ENCODE peak calls at places on chromosome 14, in ten cellular contexts. R is IMR-90, U is sigmoid colon, E is endodermal cell, V is HepG2, C is kidney, W is osteoblast, D is GM06990, L is cardiac muscle cell, I is WTC11. O is an unnamed sample.

GRCh38 chr14:54470701-54471100 is 18.1 kb downstream of the GMFB start:
- DNase-seq in L (no peak), V (no peak), R (no peak), W (no peak), D (no peak), C (no peak), E (no peak), I (no peak), U (no peak), O (no peak)

GRCh38 chr14:67567654-67568053 is 32.4 kb downstream of the PIGH start:
- DNase-seq in L (no peak), E (no peak), I (no peak), D (no peak), U (peak; percentile 39), V (no peak), W (no peak), R (no peak), C (no peak), O (no peak)

GRCh38 chr14:82621881-82622450 is 1088.3 kb upstream of the SEL1L start:
- DNase-seq in R (no peak), W (no peak), V (no peak), I (peak; percentile 55), L (no peak), E (peak; percentile 60), U (peak; percentile 22), D (no peak), C (no peak), O (no peak)

GRCh38 chr14:100988011-100988410 is 84.5 kb upstream of the RTL1 start:
- DNase-seq in E (no peak), V (no peak), W (no peak), R (peak; percentile 43), U (no peak), L (no peak), I (no peak), C (no peak), D (no peak), O (no peak)

GRCh38 chr14:67941456-67942018 is 122.0 kb downstream of the RAD51B start:
- DNase-seq in E (no peak), L (peak; percentile 9), W (no peak), D (no peak), V (peak; percentile 26), U (no peak), C (no peak), I (no peak), R (peak; percentile 38), O (peak; percentile 2)

GRCh38 chr14:68015356-68016242 is 196.0 kb downstream of the RAD51B start:
- DNase-seq in E (no peak), U (no peak), C (no peak), W (no peak), L (no peak), D (no peak), I (no peak), V (no peak), R (peak; percentile 40), O (no peak)

GRCh38 chr14:26531894-26532293 is 65.9 kb downstream of the NOVA1 start:
- DNase-seq in W (no peak), E (no peak), U (no peak), R (peak; percentile 81), L (no peak), V (peak; percentile 13), I (no peak), D (no peak), C (no peak), O (no peak)

GRCh38 chr14:69288001-69288771 is 28.2 kb downstream of the GALNT16 start:
- DNase-seq in E (peak; percentile 58), V (peak; percentile 23), U (peak; percentile 89), I (no peak), W (no peak), C (peak; percentile 79), D (no peak), R (peak; percentile 42), L (peak; percentile 35), O (peak; percentile 16)

GRCh38 chr14:77691259-77691658 is 16.6 kb downstream of the ALKBH1 start:
- DNase-seq in D (no peak), W (no peak), L (no peak), C (no peak), E (no peak), U (no peak), V (no peak), R (no peak), I (no peak), O (no peak)

GRCh38 chr14:94971750-94972149 is 185.6 kb downstream of the DICER1 start:
- DNase-seq in E (no peak), D (no peak), L (no peak), W (no peak), I (no peak), C (no peak), R (no peak), U (peak; percentile 91), V (no peak), O (no peak)

GRCh38 chr14:102525213-102526143 is 15.9 kb upstream of the ANKRD9 start:
- DNase-seq in I (no peak), W (peak; percentile 79), D (no peak), E (no peak), C (peak; percentile 79), R (peak; percentile 59), L (no peak), U (no peak), V (peak; percentile 55), O (no peak)

GRCh38 chr14:76117789-76118188 is 33.9 kb upstream of the GPATCH2L start:
- DNase-seq in L (no peak), C (no peak), D (no peak), V (no peak), U (no peak), R (no peak), W (no peak), I (no peak), E (no peak), O (no peak)

GRCh38 chr14:61607570-61608244 is 87.6 kb upstream of the HIF1A start:
- DNase-seq in E (peak; percentile 67), D (no peak), U (no peak), V (peak; percentile 15), R (no peak), I (no peak), W (no peak), C (no peak), L (no peak), O (peak; percentile 9)

GRCh38 chr14:34085695-34086094 is 134.8 kb upstream of the EGLN3 start:
- DNase-seq in I (no peak), C (no peak), W (no peak), R (no peak), E (no peak), D (no peak), L (no peak), V (no peak), U (no peak), O (no peak)

GRCh38 chr14:99590746-99591555 is 13.1 kb downstream of the CCDC85C start:
- DNase-seq in U (peak; percentile 70), C (no peak), L (no peak), D (no peak), I (no peak), V (no peak), R (peak; percentile 74), E (no peak), W (peak; percentile 99), O (no peak)

DNA sequence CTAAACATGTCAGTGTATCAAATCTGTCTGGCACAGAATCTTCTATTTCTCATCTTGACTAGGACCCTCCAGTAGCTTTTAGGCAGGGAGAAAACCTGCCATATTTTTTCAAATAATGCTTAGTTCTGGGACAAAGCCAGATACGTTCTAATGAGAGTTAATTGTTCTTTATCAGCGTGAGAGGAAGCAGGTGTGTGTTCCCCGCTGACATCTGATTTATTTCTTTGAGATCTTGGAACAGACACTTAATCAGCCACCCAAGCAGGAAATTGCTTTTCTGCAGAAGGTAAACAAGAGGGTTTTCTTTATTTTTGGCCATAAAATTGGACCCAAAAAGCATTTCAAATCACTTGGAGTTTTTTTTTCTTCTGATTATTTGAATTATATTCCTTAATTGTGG is 54.8 kb downstream of the GOLGA5 start:
- DNase-seq in I (no peak), C (no peak), V (no peak), R (no peak), W (no peak), L (no peak), E (no peak), D (no peak), U (no peak), O (no peak)
- TF ChIP-seq CTCF in I (no peak), C (no peak), V (no peak), R (no peak), W (no peak), L (no peak), E (no peak), D (no peak), U (no peak), O (no peak)

GRCh38 chr14:23633160-23633701 is 2.9 kb upstream of the DHRS2 start:
- DNase-seq in W (peak; percentile 46), L (peak; percentile 19), R (no peak), E (peak; percentile 75), U (no peak), C (no peak), V (peak; percentile 91), I (no peak), D (no peak), O (no peak)
- TF ChIP-seq CTCF in W (no peak), L (no peak), R (no peak), E (peak; percentile 57), U (no peak), C (no peak), V (no peak), I (no peak), D (no peak), O (peak; percentile 33)

DNA sequence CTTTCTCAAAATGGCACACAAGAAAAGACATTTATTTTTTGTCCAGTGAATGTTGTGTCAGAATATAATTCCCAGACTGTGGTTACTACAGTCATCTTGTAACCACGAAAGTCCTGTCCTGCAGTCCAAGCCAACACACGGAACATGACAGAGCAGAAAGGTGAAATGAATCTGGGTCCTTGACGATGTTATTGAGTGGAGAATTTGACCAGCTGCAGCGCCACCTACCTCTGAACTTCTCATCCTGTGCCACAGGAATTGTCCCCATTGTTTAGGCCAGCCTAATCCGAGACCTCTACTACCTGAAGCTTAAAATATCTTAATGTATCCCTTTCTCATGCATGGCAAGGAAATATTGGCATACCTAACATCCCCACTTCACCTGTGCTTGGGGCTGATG is 64.1 kb upstream of the OTX2 start:
- DNase-seq in C (no peak), R (no peak), I (peak; percentile 68), U (no peak), E (peak; percentile 89), V (peak; percentile 18), L (peak; percentile 48), W (no peak), D (no peak), O (peak; percentile 14)
- TF ChIP-seq CTCF in C (peak; percentile 37), R (peak; percentile 17), I (peak; percentile 55), U (no peak), E (peak; percentile 86), V (peak; percentile 61), L (no peak), W (peak; percentile 14), D (peak; percentile 54), O (peak; percentile 50)

DNA sequence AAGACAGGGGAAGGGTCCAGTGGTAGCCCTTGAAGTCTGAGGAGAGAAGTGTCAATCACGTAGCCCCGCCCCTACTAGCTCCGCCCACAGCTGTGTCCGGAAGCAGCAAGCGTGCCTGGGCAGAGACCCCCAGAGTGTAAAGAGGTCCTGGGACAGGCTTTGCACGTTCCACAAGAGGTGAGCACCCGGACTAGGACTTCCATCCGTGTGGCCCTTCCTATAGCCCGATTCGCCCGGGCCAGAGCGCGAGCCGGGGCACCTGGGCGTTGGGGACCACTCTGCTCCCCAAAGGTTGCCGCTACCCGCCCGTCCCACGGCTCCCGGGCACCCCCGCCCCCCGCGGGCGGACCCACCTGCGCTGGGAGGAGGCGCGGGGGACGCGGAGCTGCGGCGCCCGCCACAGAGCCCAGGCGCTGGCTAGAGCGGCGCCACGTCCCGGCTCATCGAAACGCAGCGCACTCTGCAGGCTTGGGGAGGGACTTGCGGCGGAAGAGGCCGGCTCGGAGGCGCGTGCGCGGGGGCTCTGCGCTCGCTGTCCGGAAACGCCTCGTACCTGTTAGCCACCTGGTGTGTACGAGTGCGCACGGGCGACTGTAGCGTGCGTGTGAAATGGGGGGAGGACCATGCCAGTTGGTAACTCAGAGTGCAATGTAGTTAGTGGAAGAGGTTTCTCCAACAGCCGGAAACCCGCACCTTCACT is at the start of gene RABGGTA:
- DNase-seq in C (peak; percentile 96), E (peak; percentile 98), U (peak; percentile 91), V (peak; percentile 96), L (peak; percentile 94), D (peak; percentile 98), I (peak; percentile 95), R (peak; percentile 83), W (peak; percentile 99), O (peak; percentile 82)
- TF ChIP-seq CTCF in C (peak; percentile 79), E (peak; percentile 76), U (peak; percentile 38), V (peak; percentile 99), L (peak; percentile 67), D (peak; percentile 76), I (peak; percentile 15), R (peak; percentile 87), W (peak; percentile 62), O (peak; percentile 72)

O was measured in neural crest cell.